ENCODE peak calls at places on chromosome 9, in seven cellular contexts. D, I, L, S, X, H and Z are unnamed samples.

GRCh38 chr9:81037889-81038288 is 651.5 kb downstream of the TLE1 start:
- DNase-seq in D (no peak), I (no peak), L (no peak), S (no peak), X (no peak), H (no peak), Z (no peak)

GRCh38 chr9:107051392-107051791 is 188.4 kb downstream of the ZNF462 start:
- DNase-seq in D (no peak), I (no peak), L (no peak), S (no peak), X (no peak), H (no peak), Z (no peak)

GRCh38 chr9:27054125-27054524 is 48.7 kb upstream of the LRRC19 start:
- DNase-seq in D (no peak), I (no peak), L (no peak), S (no peak), X (no peak), H (no peak), Z (no peak)

GRCh38 chr9:6711403-6711802 is 46.4 kb upstream of the KDM4C start:
- DNase-seq in D (no peak), I (no peak), L (peak; percentile 67), S (no peak), X (no peak), H (no peak), Z (no peak)

GRCh38 chr9:97594414-97594921 is 38.7 kb downstream of the TSTD2 start:
- DNase-seq in D (no peak), I (no peak), L (no peak), S (no peak), X (no peak), H (no peak), Z (no peak)

GRCh38 chr9:124770359-124771020 is 621 bp downstream of the NR6A1 start:
- DNase-seq in D (no peak), I (peak; percentile 54), L (no peak), S (peak; percentile 77), X (no peak), H (no peak), Z (no peak)

GRCh38 chr9:4502444-4502843 is 12.2 kb downstream of the SLC1A1 start:
- DNase-seq in D (no peak), I (no peak), L (no peak), S (no peak), X (no peak), H (no peak), Z (no peak)

GRCh38 chr9:125703662-125704061 is 3.3 kb downstream of the MAPKAP1 start:
- DNase-seq in D (no peak), I (no peak), L (no peak), S (no peak), X (no peak), H (no peak), Z (no peak)

GRCh38 chr9:103674271-103674670 is 419.8 kb upstream of the SMC2 start:
- DNase-seq in D (no peak), I (no peak), L (no peak), S (no peak), X (no peak), H (no peak), Z (no peak)

GRCh38 chr9:15357050-15357653 is 50.1 kb upstream of the TTC39B start:
- DNase-seq in D (no peak), I (no peak), L (no peak), S (no peak), X (peak; percentile 60), H (no peak), Z (peak; percentile 57)

GRCh38 chr9:99366183-99366582 is 144.1 kb downstream of the SEC61B start:
- DNase-seq in D (no peak), I (no peak), L (no peak), S (no peak), X (no peak), H (no peak), Z (no peak)

GRCh38 chr9:93081081-93081529 is 14.9 kb upstream of the CARD19 start:
- DNase-seq in D (no peak), I (no peak), L (no peak), S (no peak), X (no peak), H (no peak), Z (no peak)

GRCh38 chr9:137802021-137802420 is 75.6 kb upstream of the CACNA1B start:
- DNase-seq in D (no peak), I (no peak), L (no peak), S (no peak), X (no peak), H (no peak), Z (no peak)

GRCh38 chr9:137798901-137799629 is 78.5 kb upstream of the CACNA1B start:
- DNase-seq in D (no peak), I (no peak), L (no peak), S (no peak), X (no peak), H (no peak), Z (no peak)

GRCh38 chr9:137801023-137801319 is 76.6 kb upstream of the CACNA1B start:
- DNase-seq in D (no peak), I (no peak), L (no peak), S (no peak), X (no peak), H (no peak), Z (no peak)

GRCh38 chr9:137799630-137799983 is 78.0 kb upstream of the CACNA1B start:
- DNase-seq in D (no peak), I (no peak), L (no peak), S (no peak), X (no peak), H (no peak), Z (no peak)

DNA sequence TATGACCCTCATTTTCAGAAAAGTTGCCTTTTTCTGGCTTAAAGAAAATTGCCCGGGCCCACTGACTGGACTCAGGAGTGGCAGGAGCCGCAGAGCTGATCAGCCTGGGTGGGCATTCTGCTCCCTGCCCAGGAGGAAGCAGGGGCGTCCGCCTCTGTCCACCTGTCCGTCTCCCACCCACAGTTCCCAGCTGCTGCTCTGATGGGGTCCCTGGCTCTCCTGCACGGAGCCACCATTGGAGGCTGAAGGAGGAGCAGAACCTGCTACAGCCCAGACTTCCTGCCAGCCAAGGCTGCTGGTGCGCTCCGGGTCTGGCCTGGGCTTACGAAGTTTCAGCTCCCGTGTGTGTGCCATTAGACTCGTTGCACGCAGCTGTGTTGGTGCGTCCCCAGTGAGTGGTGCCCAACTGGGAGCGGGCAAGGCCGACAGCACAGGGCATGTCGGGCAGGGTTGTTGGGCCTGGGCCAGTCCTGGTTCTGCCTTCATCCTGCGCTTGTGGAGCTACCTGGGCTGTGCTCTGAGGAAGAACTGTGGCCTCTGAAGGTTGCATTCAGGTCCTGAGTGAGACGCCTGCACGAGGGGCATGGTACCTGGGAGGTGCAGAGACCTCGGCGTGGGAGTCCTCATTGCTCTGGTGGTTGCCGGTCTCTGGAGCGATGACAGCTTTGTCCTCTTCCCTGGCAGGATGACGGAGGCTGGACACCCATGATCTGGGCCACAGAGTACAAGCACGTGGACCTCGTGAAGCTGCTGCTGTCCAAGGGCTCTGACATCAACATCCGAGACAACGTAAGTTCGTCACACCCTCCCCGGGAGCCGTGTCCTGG is 77.2 kb upstream of the CACNA1B start:
- DNase-seq in D (no peak), I (no peak), L (no peak), S (no peak), X (no peak), H (no peak), Z (no peak)
- TF ChIP-seq CEBPB in D (no peak), I (no peak), L (no peak), S (no peak), X (no peak), H (no peak), Z (no peak)

DNA sequence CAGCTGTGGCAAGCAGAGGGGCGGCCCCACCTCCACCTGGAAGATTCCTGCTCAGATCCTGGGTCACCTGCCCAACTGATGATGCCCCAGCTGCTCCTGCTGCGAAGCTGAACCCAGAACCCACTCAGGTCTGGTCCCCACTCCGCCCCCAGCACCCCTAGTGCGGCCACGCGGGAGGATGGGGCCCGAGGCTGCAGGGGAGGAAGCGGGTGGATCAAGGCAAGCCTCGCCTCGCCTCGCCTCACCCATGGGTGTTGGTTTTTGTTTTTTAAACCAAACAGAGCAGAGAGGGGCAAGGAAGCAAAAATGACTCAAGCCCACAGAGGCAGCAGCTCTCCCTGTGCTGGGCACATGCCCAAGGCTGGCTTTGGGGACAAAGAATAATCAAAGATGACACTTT is 23.2 kb downstream of the ABO start:
- DNase-seq in D (no peak), I (no peak), L (no peak), S (no peak), X (no peak), H (no peak), Z (no peak)
- TF ChIP-seq CEBPB in D (no peak), I (no peak), L (no peak), S (no peak), X (no peak), H (no peak), Z (no peak)

GRCh38 chr9:35510745-35511428 is 21.0 kb downstream of the RUSC2 start:
- DNase-seq in D (peak; percentile 73), I (peak; percentile 79), L (peak; percentile 96), S (no peak), X (peak; percentile 88), H (no peak), Z (no peak)
- TF ChIP-seq CEBPB in D (peak; percentile 80), I (peak; percentile 96), L (peak; percentile 26), S (no peak), X (peak; percentile 15), H (no peak), Z (no peak)

GRCh38 chr9:136078025-136078424 is 17.1 kb downstream of the NACC2 start:
- DNase-seq in D (no peak), I (no peak), L (no peak), S (no peak), X (no peak), H (no peak), Z (no peak)

GRCh38 chr9:136079916-136080246 is 15.2 kb downstream of the NACC2 start:
- DNase-seq in D (no peak), I (no peak), L (no peak), S (no peak), X (no peak), H (no peak), Z (no peak)

GRCh38 chr9:136078498-136079011 is 16.5 kb downstream of the NACC2 start:
- DNase-seq in D (no peak), I (no peak), L (no peak), S (no peak), X (no peak), H (no peak), Z (no peak)

GRCh38 chr9:136080716-136081112 is 14.4 kb downstream of the NACC2 start:
- DNase-seq in D (no peak), I (no peak), L (no peak), S (no peak), X (no peak), H (no peak), Z (no peak)

GRCh38 chr9:136079211-136079915 is 15.7 kb downstream of the NACC2 start:
- DNase-seq in D (no peak), I (no peak), L (no peak), S (no peak), X (no peak), H (no peak), Z (no peak)
- TF ChIP-seq CEBPB in D (no peak), I (peak; percentile 35), L (peak; percentile 26), S (no peak), X (peak; percentile 30), H (no peak), Z (no peak)

DNA sequence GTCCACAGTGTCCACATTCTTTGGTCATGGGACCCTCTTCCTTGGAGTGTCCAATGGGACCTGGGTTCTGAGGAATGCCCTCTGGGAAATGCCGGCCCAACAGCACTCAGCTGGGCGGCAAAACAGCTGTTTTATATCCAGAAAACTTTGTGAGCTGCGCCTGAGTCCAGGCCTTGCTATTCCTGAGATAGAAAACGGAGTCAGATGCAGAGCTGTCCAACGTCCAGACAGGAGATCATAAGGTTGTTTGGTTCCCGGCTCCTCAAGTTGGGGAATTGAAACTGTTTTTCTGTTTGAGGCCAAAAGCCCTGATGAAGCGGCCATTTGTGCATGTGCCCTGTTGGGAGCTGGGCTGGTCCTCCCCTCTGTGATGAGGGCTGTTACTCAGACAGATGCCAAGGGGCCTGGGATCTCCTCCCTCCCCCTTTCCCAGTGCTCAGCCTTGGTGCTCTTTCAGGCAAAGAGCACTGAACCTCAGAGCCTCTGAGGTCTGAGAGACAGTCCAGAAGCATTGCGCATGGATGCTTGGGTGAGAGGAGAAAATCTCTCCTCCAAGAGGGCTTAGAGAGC is 66.6 kb upstream of the GARNL3 start:
- DNase-seq in D (no peak), I (no peak), L (peak; percentile 51), S (no peak), X (no peak), H (no peak), Z (no peak)
- TF ChIP-seq CEBPB in D (no peak), I (no peak), L (no peak), S (no peak), X (no peak), H (no peak), Z (no peak)